ENCODE peak calls at places on chromosomes 3 and 15, in four cellular contexts. W is endodermal cell, H is tibial artery, J is SK-N-SH. G is an unnamed sample.

GRCh38 chr3:42706721-42707619 is 4.4 kb upstream of the HHATL start:
- DNase-seq in W (no peak), H (peak; percentile 16), J (peak; percentile 5), G (no peak)

GRCh38 chr15:33292718-33293307 is 18.0 kb upstream of the RYR3 start:
- DNase-seq in W (peak; percentile 86), H (peak; percentile 60), J (peak; percentile 67), G (peak; percentile 29)

GRCh38 chr3:100226712-100227429 is 33.9 kb upstream of the TBC1D23 start:
- DNase-seq in W (no peak), H (no peak), J (no peak), G (no peak)

GRCh38 chr3:195151402-195151801 is 119.6 kb downstream of the XXYLT1 start:
- DNase-seq in W (no peak), H (no peak), J (no peak), G (no peak)

GRCh38 chr3:86537171-86537570 is 453.8 kb downstream of the VGLL3 start:
- DNase-seq in W (no peak), H (no peak), J (no peak), G (no peak)

GRCh38 chr3:184749168-184749744 is 37.4 kb upstream of the MAGEF1 start:
- DNase-seq in W (no peak), H (no peak), J (no peak), G (no peak)

GRCh38 chr15:52100807-52101206 is 11.8 kb downstream of the BCL2L10 start:
- DNase-seq in W (no peak), H (peak; percentile 82), J (no peak), G (peak; percentile 89)

GRCh38 chr3:189276481-189277190 is 104.9 kb downstream of the TPRG1 start:
- DNase-seq in W (no peak), H (peak; percentile 40), J (no peak), G (peak; percentile 40)

GRCh38 chr15:53461677-53462076 is 297.8 kb downstream of the WDR72 start:
- DNase-seq in W (no peak), H (no peak), J (no peak), G (no peak)

GRCh38 chr3:179528786-179529185 is 33.9 kb upstream of the ACTL6A start:
- DNase-seq in W (no peak), H (no peak), J (no peak), G (no peak)

GRCh38 chr3:195095035-195095703 is 175.8 kb downstream of the XXYLT1 start:
- DNase-seq in W (no peak), H (no peak), J (no peak), G (no peak)

GRCh38 chr3:169628567-169628966 is 34.9 kb downstream of the MECOM start:
- DNase-seq in W (no peak), H (no peak), J (no peak), G (no peak)

GRCh38 chr3:13582366-13583250 is 33.7 kb downstream of the FBLN2 start:
- DNase-seq in W (no peak), H (no peak), J (peak; percentile 81), G (no peak)

GRCh38 chr3:68943753-68944500 is 11.6 kb upstream of the TAFA4 start:
- DNase-seq in W (no peak), H (no peak), J (no peak), G (no peak)

GRCh38 chr15:95013379-95013778 is 782.0 kb downstream of the MCTP2 start:
- DNase-seq in W (no peak), H (no peak), J (no peak), G (no peak)

GRCh38 chr3:120645083-120645800 is 36.8 kb downstream of the HGD start:
- DNase-seq in W (no peak), H (no peak), J (no peak), G (no peak)

GRCh38 chr15:41629436-41629835 is 30.8 kb upstream of the MGA start:
- DNase-seq in W (no peak), H (no peak), J (no peak), G (no peak)

GRCh38 chr3:46928297-46928696 is 48.2 kb downstream of the CCDC12 start:
- DNase-seq in W (no peak), H (no peak), J (no peak), G (no peak)

GRCh38 chr15:26985050-26985449 is 14.1 kb downstream of the GABRG3 start:
- DNase-seq in W (no peak), H (no peak), J (no peak), G (no peak)

GRCh38 chr3:127483005-127483641 is 107.4 kb downstream of the TPRA1 start:
- DNase-seq in W (peak; percentile 33), H (peak; percentile 7), J (no peak), G (no peak)

GRCh38 chr3:14183015-14183577 is 4.5 kb downstream of the LSM3 start:
- DNase-seq in W (no peak), H (no peak), J (no peak), G (no peak)

DNA sequence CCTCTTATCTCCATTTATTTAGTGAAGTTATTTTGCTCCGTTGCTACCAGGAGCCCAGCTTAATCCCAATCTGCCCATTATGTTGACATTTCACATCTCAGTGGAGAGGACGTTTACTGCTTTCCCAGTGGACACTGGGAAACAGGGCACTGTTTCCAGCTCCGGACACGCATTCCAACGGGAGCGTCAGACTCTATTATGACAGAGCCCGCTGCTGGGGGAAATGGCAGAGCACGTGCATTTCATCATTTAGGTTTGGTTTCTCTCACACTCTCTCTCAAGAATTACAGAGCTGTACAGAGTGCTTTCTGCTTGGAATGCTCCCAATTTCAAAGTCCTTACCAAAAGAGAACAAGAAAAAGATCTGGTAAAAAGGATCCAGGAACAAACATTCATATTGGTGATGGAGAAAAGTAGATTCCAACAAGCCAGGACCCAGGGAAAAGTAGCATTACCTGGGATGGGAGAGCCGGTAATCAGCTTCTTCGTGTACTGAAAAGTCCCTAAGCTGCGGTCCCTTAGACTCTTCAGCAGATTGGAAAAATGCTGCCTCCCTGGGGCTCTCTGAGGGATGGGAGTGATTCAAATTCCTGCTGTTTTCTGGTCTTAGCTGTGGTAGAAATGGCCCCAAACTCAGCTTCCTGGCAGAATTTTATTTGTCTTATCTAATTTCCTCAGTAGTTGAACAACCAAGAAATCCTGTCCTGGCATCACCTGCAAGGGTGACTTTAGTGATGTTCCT is 136.0 kb upstream of the THBS1 start:
- DNase-seq in W (no peak), H (no peak), J (no peak), G (no peak)
- H3K9me3 ChIP-seq in W (no peaks in the 10 kb centered on the region), H (no peaks in the 10 kb centered on the region), J (no peaks in the 10 kb centered on the region), G (no peaks in the 10 kb centered on the region)

DNA sequence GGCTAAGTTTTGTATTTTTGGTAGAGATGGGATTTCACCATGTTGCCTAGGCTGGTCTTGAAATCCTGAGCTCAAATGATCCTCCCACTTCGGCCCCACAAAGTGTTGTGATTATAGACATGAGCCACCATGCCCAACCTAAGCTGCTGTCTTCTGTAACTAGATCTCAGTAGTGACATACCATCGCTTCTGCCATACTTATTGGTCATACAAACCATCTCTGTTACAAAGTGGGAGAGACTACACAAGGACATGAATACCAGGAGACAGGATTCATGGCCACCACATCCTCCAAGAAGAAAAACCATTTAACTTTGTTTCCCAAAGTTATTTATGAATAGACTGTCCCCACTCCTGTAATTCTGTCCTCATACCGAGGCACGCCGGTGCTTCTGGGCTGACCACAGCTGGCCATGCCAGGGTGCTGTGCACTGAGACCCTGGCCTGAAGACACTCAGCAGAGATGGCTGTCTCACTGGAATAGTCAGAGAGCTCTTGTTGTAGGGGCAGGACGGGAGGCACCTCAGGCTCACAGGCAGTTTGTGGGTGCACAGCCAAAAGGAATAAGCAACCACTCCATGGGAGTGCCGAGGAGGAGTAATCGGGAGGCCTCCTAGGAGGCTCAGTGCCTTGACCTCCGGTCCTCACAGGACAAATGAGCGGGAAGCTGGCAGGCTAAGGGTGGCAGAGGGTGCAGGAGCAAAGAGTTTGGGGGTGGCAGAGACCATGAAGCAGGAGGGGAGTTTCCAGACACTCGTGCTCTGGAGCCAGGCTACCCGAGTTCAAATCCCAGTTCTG is 81.5 kb downstream of the SMAD6 start:
- DNase-seq in W (no peak), H (no peak), J (no peak), G (no peak)
- H3K27ac ChIP-seq in W (no peak overlapping the region), H (no peak overlapping the region), J (no peak overlapping the region), G (peak overlapping the region; percentile 74)

GRCh38 chr3:186218423-186218822 is 109.5 kb upstream of the ETV5 start:
- DNase-seq in W (no peak), H (no peak), J (no peak), G (no peak)

GRCh38 chr3:186214670-186215069 is 105.8 kb upstream of the ETV5 start:
- DNase-seq in W (no peak), H (no peak), J (no peak), G (no peak)

GRCh38 chr3:186219211-186219638 is 110.3 kb upstream of the ETV5 start:
- DNase-seq in W (no peak), H (no peak), J (no peak), G (no peak)

GRCh38 chr3:186217820-186218164 is 108.9 kb upstream of the ETV5 start:
- DNase-seq in W (no peak), H (no peak), J (no peak), G (no peak)

DNA sequence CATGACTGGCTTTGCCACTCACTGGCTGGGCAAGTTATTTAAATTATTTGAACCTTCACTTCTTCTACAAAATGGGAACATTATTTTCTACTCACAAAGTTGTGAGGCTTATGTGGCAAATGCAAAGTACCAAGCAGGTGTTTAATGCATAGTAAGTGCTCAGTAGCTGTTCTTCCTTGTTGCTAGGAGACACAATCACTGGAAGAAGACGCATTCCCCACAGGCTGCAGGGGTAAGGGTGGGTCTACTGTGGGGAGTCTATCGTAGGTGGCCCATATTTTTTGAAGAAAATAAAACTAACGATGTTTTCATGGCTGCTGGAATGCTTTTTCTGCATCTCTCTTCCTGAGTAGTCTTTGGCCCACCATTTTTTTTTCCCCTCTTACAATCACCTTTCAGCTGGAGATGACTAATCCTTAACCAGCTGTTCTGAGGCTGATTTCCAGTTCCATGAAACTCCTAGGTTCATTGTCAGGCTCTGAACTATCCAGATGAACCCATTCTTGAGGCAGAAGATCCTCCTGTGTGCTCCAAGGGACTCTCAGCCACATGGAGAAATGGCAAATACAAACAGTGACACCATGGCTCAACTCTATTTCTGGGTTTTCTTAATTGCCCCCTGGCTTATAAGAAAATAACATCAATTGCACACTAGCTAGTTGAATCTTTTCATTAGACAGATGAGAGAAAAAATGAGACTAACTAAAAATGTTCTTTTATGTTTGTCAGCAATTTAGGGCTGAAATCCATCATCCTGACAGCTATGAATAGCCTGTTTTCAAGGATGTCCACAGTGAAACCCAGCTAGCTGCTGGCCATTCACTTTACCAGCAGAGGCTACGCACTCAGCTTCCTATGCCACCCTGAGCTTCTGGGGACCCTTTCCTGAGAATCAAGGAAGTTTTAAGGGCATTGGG is 108.3 kb upstream of the ETV5 start:
- DNase-seq in W (no peak), H (no peak), J (no peak), G (no peak)
- H3K36me3 ChIP-seq in W (no peaks in the 10 kb centered on the region), H (no peaks in the 10 kb centered on the region), J (no peaks in the 10 kb centered on the region), G (no peaks in the 10 kb centered on the region)

GRCh38 chr3:20648294-20648693 is 462.3 kb upstream of the SGO1 start:
- DNase-seq in W (no peak), H (no peak), J (peak; percentile 42), G (no peak)

GRCh38 chr3:20652249-20652648 is 466.2 kb upstream of the SGO1 start:
- DNase-seq in W (no peak), H (no peak), J (peak; percentile 61), G (no peak)

GRCh38 chr3:20646425-20646824 is 460.4 kb upstream of the SGO1 start:
- DNase-seq in W (no peak), H (no peak), J (no peak), G (no peak)

GRCh38 chr3:20645340-20645739 is 459.3 kb upstream of the SGO1 start:
- DNase-seq in W (no peak), H (no peak), J (no peak), G (no peak)

DNA sequence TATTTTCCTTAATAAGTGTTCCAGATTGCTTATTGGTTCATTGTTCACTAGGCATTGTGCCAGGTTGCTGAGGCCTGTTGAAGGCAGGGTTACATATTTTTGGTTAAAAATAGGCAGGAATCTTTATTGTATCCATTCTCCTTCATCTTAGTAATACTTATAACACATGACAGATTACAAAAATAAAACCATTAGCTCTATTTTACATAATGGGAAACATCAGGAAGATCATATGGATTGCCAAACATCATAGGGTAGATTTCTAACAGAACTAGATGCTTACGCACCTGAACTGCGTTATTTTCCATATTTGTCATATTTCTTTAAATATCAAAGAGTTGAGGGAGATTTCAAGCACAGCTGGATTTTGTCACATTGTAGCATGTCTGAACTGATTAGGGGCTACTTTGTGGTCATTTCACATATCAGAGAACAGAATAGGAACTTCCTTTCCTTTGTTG is 462.9 kb upstream of the SGO1 start:
- DNase-seq in W (no peak), H (no peak), J (no peak), G (no peak)
- H3K9me3 ChIP-seq in W (no peaks in the 10 kb centered on the region), H (no peaks in the 10 kb centered on the region), J (no peaks in the 10 kb centered on the region), G (no peaks in the 10 kb centered on the region)